ENCODE peak calls at places on chromosomes 1 and 21, in nine cellular contexts. C is H9; R is upper lobe of right lung; X is CD8-positive, alpha-beta T cell; Y is pancreas; Z is tibial artery; T is A549; U is BE2C; E is fibroblast of the aortic adventitia. H is an unnamed sample.

GRCh38 chr1:214122110-214122509 is 134.3 kb downstream of the PROX1 start:
- DNase-seq in T (no peak), E (no peak), Z (no peak), C (no peak), X (no peak), Y (no peak), R (no peak), U (no peak), H (no peak)

GRCh38 chr1:67853704-67854103 is 20.4 kb upstream of the GNG12 start:
- DNase-seq in C (peak), X (no peak), U (peak), Z (no peak), R (peak), Y (peak), T (peak), E (peak), H (peak)

GRCh38 chr1:94247146-94248094 is 10.0 kb upstream of the ARHGAP29 start:
- DNase-seq in X (no peak), U (peak), Z (peak), R (peak), Y (peak), E (peak), T (peak), C (peak), H (peak)

GRCh38 chr1:204842892-204843291 is 27.8 kb upstream of the NFASC start:
- DNase-seq in X (no peak), Y (no peak), T (no peak), Z (no peak), R (no peak), C (no peak), U (no peak), E (peak), H (no peak)

GRCh38 chr21:35475768-35476167 is 426.7 kb upstream of the RUNX1 start:
- DNase-seq in R (no peak), Z (peak), T (no peak), C (no peak), U (no peak), E (peak), X (no peak), Y (no peak), H (peak)

GRCh38 chr1:150507912-150508864 is at the start of gene ECM1:
- DNase-seq in C (no peak), Z (peak), E (peak), T (peak), Y (no peak), U (peak), R (no peak), X (no peak), H (peak)

GRCh38 chr1:84665703-84666317 is 24.5 kb downstream of the SSX2IP start:
- DNase-seq in Y (no peak), C (no peak), Z (no peak), T (no peak), X (no peak), E (peak), R (no peak), U (no peak), H (peak)

GRCh38 chr1:12565094-12565965 is 52.7 kb downstream of the DHRS3 start:
- DNase-seq in E (peak), U (no peak), R (no peak), Y (no peak), T (no peak), C (no peak), Z (no peak), X (no peak), H (no peak)

GRCh38 chr21:28298251-28298672 is 694.4 kb downstream of the LTN1 start:
- DNase-seq in C (no peak), X (no peak), E (peak), U (no peak), Z (no peak), T (no peak), Y (no peak), R (no peak), H (peak)

GRCh38 chr1:92995420-92996130 is 34.3 kb upstream of the DIPK1A start:
- DNase-seq in X (no peak), Z (no peak), C (no peak), Y (no peak), U (no peak), E (peak), T (no peak), R (no peak), H (no peak)

GRCh38 chr1:100353988-100354387 is 1.7 kb downstream of the CDC14A start:
- DNase-seq in R (no peak), T (peak), U (no peak), Z (no peak), Y (no peak), C (no peak), E (peak), X (no peak), H (no peak)

GRCh38 chr1:164611754-164612642 is 53.0 kb downstream of the PBX1 start:
- DNase-seq in R (no peak), Z (peak), E (peak), T (peak), Y (no peak), C (peak), U (no peak), X (no peak), H (peak)

GRCh38 chr21:44301093-44301492 is 1.2 kb downstream of the PFKL start:
- DNase-seq in E (no peak), R (no peak), Y (no peak), U (no peak), X (no peak), Z (no peak), C (no peak), T (no peak), H (no peak)

GRCh38 chr1:161037661-161038522 is 872 bp downstream of the TSTD1 start:
- DNase-seq in U (no peak), X (no peak), T (no peak), Y (no peak), R (peak), E (no peak), Z (no peak), C (peak), H (no peak)

GRCh38 chr1:166391677-166392076 is 224.9 kb upstream of the FAM78B start:
- DNase-seq in X (no peak), R (no peak), C (no peak), U (no peak), E (no peak), T (no peak), Y (no peak), Z (no peak), H (no peak)

GRCh38 chr1:228344631-228345072 is 62.0 kb downstream of the TRIM11 start:
- DNase-seq in C (no peak), X (no peak), T (peak), U (no peak), Y (peak), Z (peak), E (no peak), R (no peak), H (no peak)

DNA sequence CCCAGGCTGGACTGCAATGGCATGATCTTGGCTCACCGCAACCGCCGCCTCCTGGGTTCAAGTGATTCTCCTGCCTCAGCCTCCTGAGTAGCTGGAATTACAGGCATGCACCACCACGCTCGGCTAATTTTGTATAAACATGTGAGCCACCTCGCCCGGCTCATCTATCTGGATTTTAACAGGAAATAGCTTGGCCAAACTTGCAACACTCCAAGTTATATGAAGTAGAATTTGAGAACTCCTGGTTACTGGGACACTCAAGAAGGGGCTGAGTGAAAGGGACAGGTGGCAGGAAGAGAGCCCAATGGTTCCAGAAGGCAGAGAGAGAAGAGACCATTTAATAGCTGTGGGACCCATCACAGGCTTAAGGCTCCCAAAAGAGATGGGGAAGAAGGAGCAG is 2.9 kb upstream of the GPX7 start:
- DNase-seq in Z (no peak), U (no peak), Y (no peak), X (no peak), E (no peak), R (no peak), T (no peak), C (no peak), H (no peak)
- TF ChIP-seq CTCF in Z (no peak), U (no peak), Y (no peak), X (no peak), E (no peak), R (no peak), T (no peak), C (no peak), H (no peak)

GRCh38 chr21:36966066-36966845 is at the start of gene HLCS:
- DNase-seq in R (peak), U (peak), Z (peak), Y (peak), X (peak), E (peak), T (peak), C (peak), H (peak)
- TF ChIP-seq CTCF in R (no peak), U (no peak), Z (no peak), Y (peak), X (peak), E (peak), T (peak), C (peak), H (peak)

DNA sequence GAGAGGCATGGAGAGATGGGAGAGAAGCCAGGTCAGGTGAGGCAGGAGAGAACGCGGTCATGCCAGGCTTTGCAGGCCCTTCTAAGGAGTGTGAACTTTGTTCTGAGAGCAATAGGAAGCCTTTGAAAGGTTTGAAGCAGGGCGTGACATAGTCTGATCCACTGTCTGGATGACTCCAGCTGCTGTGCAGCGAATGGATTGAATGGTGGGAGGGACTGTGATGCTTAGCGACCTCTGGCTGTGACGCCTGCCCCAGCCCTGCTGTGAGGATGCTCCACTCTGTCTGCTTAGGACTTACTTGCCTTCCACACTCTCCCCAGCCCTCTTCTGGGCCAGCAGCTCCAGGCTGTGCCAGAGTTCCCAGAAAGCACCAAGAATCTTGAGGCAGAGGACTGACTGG is 41.8 kb upstream of the POU3F1 start:
- DNase-seq in E (no peak), C (peak), U (peak), Z (no peak), R (no peak), Y (no peak), X (no peak), T (peak), H (no peak)
- TF ChIP-seq CTCF in E (no peak), C (peak), U (peak), Z (no peak), R (no peak), Y (no peak), X (no peak), T (no peak), H (no peak)

GRCh38 chr21:36587388-36587787 is 107.5 kb upstream of the CLDN14 start:
- DNase-seq in Y (no peak), Z (no peak), T (peak), U (no peak), C (no peak), X (no peak), R (no peak), E (no peak), H (no peak)

GRCh38 chr21:36591326-36591970 is 107.5 kb upstream of the SIM2 start:
- DNase-seq in T (no peak), X (no peak), C (no peak), E (no peak), Z (no peak), R (no peak), U (no peak), Y (no peak), H (no peak)

GRCh38 chr21:36584980-36585940 is 105.3 kb upstream of the CLDN14 start:
- DNase-seq in C (no peak), U (no peak), R (no peak), T (peak), X (no peak), Y (no peak), E (no peak), Z (no peak), H (no peak)

GRCh38 chr21:36583591-36583990 is 103.7 kb upstream of the CLDN14 start:
- DNase-seq in R (no peak), X (no peak), E (no peak), U (no peak), T (no peak), Y (no peak), C (no peak), Z (no peak), H (no peak)

DNA sequence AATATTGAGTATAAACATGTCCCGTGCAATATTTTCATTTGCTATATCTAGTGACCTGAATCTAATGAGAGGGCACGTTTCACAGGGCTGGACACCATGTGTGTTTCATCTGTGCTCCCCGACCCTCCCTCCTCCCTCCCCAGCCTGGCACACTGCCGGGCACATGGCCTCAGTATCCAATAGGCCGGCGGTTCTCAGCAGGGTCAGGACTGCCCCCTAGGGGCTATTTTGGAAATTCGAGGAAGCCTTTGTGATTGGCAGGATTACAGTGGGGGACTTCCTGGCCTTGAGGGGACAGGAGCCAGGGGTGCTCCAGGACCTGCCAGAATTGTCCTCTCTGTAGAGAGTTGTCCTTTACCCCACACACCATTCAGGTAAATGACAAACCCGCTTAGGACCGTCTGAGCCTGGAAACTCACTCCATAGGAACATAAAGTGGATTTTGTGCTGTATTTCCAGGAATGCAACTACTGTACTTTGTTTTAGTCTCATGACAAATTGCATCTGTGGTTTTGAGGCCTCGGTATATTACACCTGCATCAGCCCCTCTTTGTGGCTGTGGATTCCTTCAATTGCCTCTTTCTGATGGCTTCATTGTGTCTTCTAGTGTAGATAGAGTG is 109.5 kb upstream of the SIM2 start:
- DNase-seq in T (peak), Z (no peak), C (peak), X (no peak), Y (peak), U (peak), R (no peak), E (peak), H (no peak)
- TF ChIP-seq CTCF in T (peak), Z (no peak), C (peak), X (no peak), Y (peak), U (peak), R (peak), E (peak), H (peak)

DNA sequence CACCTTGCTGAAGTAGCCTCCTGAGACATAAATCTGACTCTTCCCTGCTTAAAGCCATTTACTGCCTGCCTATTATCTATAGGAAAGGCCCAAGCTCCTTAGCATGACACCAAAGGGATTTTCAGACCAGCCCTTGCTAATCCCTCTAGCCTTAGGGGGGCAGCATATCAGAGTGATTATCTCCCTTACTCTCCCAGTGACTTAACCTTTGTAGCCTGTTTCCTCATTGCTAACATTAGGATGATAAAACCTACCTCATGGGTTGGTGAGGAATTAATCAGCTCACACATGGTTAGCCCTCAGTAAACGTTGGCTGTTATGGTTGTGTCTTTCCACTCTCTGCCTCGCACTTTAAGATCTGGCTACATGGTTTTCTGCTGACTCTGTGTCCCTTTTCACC is 70.1 kb downstream of the ROR1 start:
- DNase-seq in R (no peak), E (no peak), C (no peak), Z (no peak), X (no peak), Y (no peak), U (no peak), T (no peak), H (no peak)
- TF ChIP-seq CTCF in R (no peak), E (no peak), C (peak), Z (no peak), X (no peak), Y (no peak), U (no peak), T (no peak), H (no peak)